ENCODE peak calls at places on chromosomes 4 and X, in four cellular contexts. H is cardiac muscle cell, A is fibroblast of lung, B is brain microvascular endothelial cell. T is an unnamed sample.

GRCh38 chr4:182179105-182179504 is 64.1 kb upstream of the TENM3 start:
- DNase-seq in B (peak), H (no peak), A (peak), T (no peak)

GRCh38 chrX:74458738-74459137 is 37.4 kb downstream of the SLC16A2 start:
- DNase-seq in A (peak), B (peak), H (no peak), T (peak)

GRCh38 chrX:67872958-67873357 is 329.1 kb downstream of the AR start:
- DNase-seq in B (no peak), H (no peak), A (no peak), T (no peak)

GRCh38 chr4:128766781-128767180 is 42.7 kb upstream of the JADE1 start:
- DNase-seq in H (no peak), B (no peak), A (no peak), T (no peak)

GRCh38 chr4:177301127-177301639 is 8.5 kb upstream of the NEIL3 start:
- DNase-seq in H (no peak), A (no peak), B (no peak), T (no peak)

GRCh38 chrX:31497086-31497485 is 425.2 kb upstream of the FTHL17 start:
- DNase-seq in B (no peak), H (no peak), A (peak), T (no peak)

GRCh38 chr4:95059630-95060029 is 301.9 kb downstream of the BMPR1B start:
- DNase-seq in H (no peak), A (peak), B (no peak), T (peak)

GRCh38 chrX:43702079-43702524 is 46.0 kb downstream of the MAOA start:
- DNase-seq in H (no peak), A (no peak), B (no peak), T (no peak)

GRCh38 chr4:37687175-37687525 is 974 bp upstream of the RELL1 start:
- DNase-seq in B (no peak), A (no peak), H (no peak), T (no peak)

GRCh38 chrX:97995834-97996233 is 1112.1 kb downstream of the RPA4 start:
- DNase-seq in B (no peak), A (no peak), H (no peak), T (no peak)

GRCh38 chr4:165199286-165199685 is 8.1 kb upstream of the KLHL2 start:
- DNase-seq in A (peak), B (no peak), H (no peak), T (no peak)

GRCh38 chrX:150363561-150364346 is 637 bp downstream of the MAMLD1 start:
- DNase-seq in H (peak), A (peak), B (no peak), T (no peak)

GRCh38 chr4:173525118-173526033 is 4.7 kb downstream of the HAND2 start:
- DNase-seq in A (no peak), H (peak), B (no peak), T (no peak)

GRCh38 chr4:52822583-52823477 is 39.3 kb upstream of the RASL11B start:
- DNase-seq in B (no peak), A (peak), H (no peak), T (peak)

GRCh38 chr4:154024097-154024496 is 235.2 kb upstream of the SFRP2 start:
- DNase-seq in A (no peak), H (peak), B (no peak), T (no peak)

GRCh38 chr4:5749568-5749967 is 38.6 kb downstream of the EVC start:
- DNase-seq in A (no peak), B (no peak), H (no peak), T (no peak)

GRCh38 chr4:90078440-90078839 is 48.8 kb upstream of the CCSER1 start:
- DNase-seq in H (no peak), A (no peak), B (no peak), T (no peak)

GRCh38 chr4:69757464-69757863 is 3.0 kb downstream of the SULT1B1 start:
- DNase-seq in A (no peak), H (no peak), B (no peak), T (no peak)
- H3K4me3 ChIP-seq in A (no peak), H (no peak), B (no peak), T (no peak)

DNA sequence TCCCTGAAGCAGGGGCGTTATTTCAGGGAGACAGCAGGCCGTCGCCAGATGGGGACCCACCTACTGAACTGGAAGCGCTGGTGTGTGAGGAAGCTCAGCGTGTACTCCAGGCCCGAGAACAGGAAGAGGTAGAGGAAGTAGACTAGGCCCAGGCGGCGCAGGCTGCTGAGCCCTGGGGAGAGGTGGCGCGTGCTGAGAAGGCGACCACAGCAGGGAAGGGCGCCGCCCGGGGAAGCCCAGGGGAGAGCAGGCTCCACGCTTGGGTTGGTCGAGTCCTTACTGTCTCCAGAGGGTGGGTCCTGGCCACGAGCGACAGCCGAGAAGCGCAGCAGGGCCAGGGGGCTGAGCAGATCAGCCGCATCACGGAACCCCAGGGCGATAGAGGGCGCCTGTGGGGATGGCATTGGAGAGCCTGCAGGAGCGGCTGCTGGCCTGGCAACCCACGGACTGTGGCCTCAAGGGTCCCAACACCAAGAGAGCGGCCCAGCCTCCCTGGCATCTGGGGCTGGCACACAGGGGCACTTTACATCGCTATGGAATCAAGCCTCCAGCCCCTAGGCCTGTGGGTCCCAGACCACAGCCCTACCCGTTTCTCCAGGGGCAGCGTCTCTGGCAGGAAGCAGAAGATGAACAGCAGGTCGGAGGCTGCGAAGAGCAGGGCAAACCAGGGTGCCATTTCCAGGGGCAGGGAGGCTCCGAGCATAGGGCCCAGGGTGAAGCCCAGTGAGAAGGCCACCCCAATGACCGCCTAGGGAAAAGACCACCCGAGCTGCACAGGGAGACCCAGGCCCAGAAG is 31.2 kb downstream of the NOP14 start:
- DNase-seq in H (no peak), B (no peak), A (no peak), T (no peak)
- TF ChIP-seq CTCF in H (no peak), B (no peak), A (no peak), T (no peak)

DNA sequence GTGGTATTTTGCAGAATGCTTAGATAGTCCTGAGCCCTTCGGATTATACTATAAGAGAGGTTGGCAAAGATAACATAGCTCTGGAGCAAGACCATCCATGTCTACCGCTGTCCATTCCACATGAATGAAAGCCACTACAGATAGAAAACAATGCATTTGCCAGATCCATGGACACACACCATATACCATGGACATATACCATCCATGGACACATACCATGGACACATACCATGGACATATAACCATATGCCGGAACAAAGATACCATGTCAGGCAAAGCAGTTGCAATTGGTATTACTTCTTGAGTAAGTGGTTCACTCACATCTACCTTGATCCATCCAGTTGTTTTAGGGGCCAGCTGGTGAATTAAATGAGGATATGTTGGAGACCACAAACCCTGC is 53.2 kb upstream of the ATP6AP2 start:
- DNase-seq in A (no peak), B (no peak), H (no peak), T (no peak)
- H3K4me3 ChIP-seq in A (no peak), B (no peak), H (no peak), T (no peak)

GRCh38 chrX:21481761-21482160 is 107.5 kb downstream of the CNKSR2 start:
- DNase-seq in A (no peak), H (no peak), B (no peak), T (no peak)

GRCh38 chrX:21479695-21480280 is 105.6 kb downstream of the CNKSR2 start:
- DNase-seq in H (peak), A (peak), B (peak), T (peak)
- TF ChIP-seq CTCF in H (peak), A (peak), B (peak), T (peak)

GRCh38 chr4:87844476-87844875 is 11.7 kb downstream of the MEPE start:
- DNase-seq in A (no peak), H (no peak), B (no peak), T (no peak)

GRCh38 chr4:87851332-87851731 is 18.6 kb downstream of the MEPE start:
- DNase-seq in A (no peak), H (no peak), B (no peak), T (no peak)

GRCh38 chr4:87851955-87852354 is 19.2 kb downstream of the MEPE start:
- DNase-seq in A (no peak), H (no peak), B (no peak), T (no peak)

GRCh38 chr4:87849612-87850011 is 16.8 kb downstream of the MEPE start:
- DNase-seq in B (peak), A (peak), H (no peak), T (no peak)

GRCh38 chr4:87848622-87849351 is 16.0 kb downstream of the MEPE start:
- DNase-seq in B (peak), H (peak), A (peak), T (peak)
- H3K4me3 ChIP-seq in B (no peak), H (no peak), A (no peak), T (no peak)

DNA sequence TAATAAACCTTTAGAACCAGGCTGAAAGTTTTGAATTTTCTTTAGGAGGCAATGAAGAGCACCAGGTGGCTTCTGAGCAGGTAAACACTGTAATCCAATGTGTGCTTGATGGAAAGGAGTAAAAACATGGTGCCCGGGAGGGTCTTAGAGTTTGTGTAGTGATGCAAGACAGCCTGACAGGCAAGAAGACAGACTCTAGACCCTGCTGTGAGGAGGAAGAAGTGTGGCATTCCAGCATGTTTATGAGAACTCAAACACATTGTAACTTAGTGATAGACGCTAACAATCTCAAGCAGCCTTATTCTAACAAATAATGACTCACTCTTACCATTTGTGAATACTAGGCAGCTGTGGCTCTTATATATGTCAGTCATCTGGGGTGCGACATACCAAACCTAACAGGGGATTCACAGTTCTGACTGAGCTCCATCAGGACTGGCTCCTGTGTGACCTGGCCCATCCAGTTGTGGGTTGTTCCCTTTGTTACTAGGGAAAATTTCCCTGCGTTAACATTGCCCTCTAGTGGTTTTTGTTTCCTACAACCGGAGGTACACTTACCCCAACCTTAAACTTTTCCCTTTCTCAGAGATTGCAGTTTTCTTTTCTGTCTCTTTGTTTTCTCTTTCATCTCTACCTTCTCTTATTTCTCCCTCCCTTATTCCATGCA is 53.8 kb downstream of the VSIG4 start:
- DNase-seq in A (peak), H (peak), B (peak), T (no peak)
- TF ChIP-seq CTCF in A (peak), H (peak), B (peak), T (peak)

DNA sequence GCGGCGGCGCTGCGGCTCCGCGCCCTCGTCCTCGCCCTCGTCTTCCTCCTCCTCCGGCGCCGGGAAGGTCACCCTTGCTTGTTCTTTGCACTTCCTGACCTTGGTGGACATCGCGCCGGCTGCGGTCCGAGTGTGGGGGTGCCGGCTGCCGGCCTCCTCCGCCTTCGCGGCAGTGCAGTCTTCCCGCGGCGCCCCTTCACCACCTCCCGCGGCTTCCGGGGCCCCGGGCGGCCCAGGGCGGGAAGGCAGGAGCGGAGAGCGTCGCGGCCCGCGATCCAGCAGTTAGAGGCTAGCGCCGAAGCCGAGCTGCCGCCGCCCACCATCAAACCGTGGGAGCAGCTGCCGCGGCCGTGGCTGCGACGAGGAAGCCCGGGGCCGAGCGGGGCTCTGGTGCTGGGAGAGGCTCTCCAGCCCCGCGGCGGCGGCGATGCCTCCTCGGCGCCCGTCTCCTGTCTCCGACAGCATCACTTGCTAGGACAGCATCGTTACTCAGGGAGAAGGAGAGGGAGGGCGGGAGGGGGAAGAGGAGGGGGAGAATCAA is at the start of gene TRPC3:
- DNase-seq in B (no peak), A (peak), H (peak), T (no peak)
- H3K4me3 ChIP-seq in B (peak), A (peak), H (peak), T (peak)

DNA sequence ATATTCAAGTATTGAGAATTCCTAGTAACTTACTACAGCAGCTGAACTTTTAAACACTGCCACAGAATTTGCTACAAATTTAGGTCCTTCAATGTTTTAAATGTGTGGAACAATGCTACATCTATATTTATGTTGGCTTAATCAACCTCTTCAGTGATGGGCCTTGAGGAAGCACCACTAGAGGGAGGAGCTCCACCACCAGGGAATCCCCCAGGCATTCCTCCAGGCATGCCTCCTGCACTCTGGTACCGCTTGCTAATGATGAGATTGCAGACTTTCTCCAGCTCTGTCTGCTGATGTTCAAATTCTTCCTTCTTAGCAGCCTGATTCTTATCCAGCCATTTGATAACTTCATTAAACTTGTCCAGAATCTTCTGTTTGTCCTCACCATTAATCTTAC is 190.8 kb downstream of the HTR2C start:
- DNase-seq in H (peak), B (no peak), A (no peak), T (no peak)
- TF ChIP-seq CTCF in H (peak), B (no peak), A (no peak), T (no peak)

DNA sequence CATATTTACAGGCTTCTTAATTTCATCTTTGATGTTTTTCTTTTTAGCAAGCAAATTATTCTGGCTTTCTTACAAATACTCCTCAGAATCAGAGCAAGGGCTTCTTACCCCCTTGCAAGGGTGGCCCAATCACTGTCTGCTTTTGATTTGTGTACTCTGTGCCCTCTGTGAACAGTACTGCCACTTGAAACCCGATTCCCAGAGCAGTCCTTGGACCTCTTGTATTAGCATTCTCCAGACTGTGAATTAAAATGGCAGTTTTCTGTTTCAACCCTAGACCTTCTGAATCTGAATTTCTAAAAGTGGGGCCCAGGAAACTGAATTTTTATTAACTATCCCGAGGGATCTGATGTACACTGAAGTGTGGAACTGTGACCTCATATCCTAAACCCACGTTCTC is 14.8 kb upstream of the FAM9C start:
- DNase-seq in A (no peak), H (peak), B (no peak), T (no peak)
- H3K4me3 ChIP-seq in A (no peak), H (no peak), B (no peak), T (no peak)

GRCh38 chr4:101950258-101950979 is 159.9 kb downstream of the BANK1 start:
- DNase-seq in A (no peak), B (no peak), H (no peak), T (no peak)
- TF ChIP-seq CTCF in A (no peak), B (no peak), H (no peak), T (no peak)

T was measured in AG09309.